ENCODE peak calls at places on chromosomes 7 and 10, in four cellular contexts. W is K562, S is HCT116, G is HepG2. L is an unnamed sample.
A peak's percentile ranks its signal among the peaks of the same experiment; 100 is the strongest.

GRCh38 chr7:105808703-105809590 is 67.5 kb downstream of the ATXN7L1 start:
- DNase-seq in W (peak; percentile 31), G (no peak), S (no peak), L (no peak)

GRCh38 chr10:17047908-17048307 is 81.7 kb downstream of the CUBN start:
- DNase-seq in S (no peak), W (no peak), G (no peak), L (no peak)

GRCh38 chr10:59333731-59334130 is 28.6 kb downstream of the FAM13C start:
- DNase-seq in W (no peak), S (no peak), G (no peak), L (no peak)

GRCh38 chr7:51023547-51023946 is 240.9 kb upstream of the GRB10 start:
- DNase-seq in S (no peak), G (no peak), W (no peak), L (no peak)

GRCh38 chr7:45645141-45645969 is 71.2 kb downstream of the ADCY1 start:
- DNase-seq in W (no peak), G (no peak), S (no peak), L (no peak)

GRCh38 chr7:54811925-54812264 is 52.9 kb upstream of the SEC61G start:
- DNase-seq in G (no peak), W (no peak), S (no peak), L (no peak)

GRCh38 chr7:32034052-32034451 is 36.2 kb downstream of the PDE1C start:
- DNase-seq in S (no peak), G (no peak), W (no peak), L (no peak)

GRCh38 chr7:106170216-106170615 is 58.1 kb upstream of the SYPL1 start:
- DNase-seq in S (no peak), G (no peak), W (no peak), L (no peak)

GRCh38 chr7:120550494-120551048 is 277.6 kb downstream of the KCND2 start:
- DNase-seq in S (no peak), G (no peak), W (no peak), L (no peak)

GRCh38 chr7:156640949-156641485 is 443 bp downstream of the RNF32 start:
- DNase-seq in S (peak; percentile 3), G (no peak), W (peak; percentile 73), L (no peak)

GRCh38 chr7:76294344-76295024 is 8.0 kb upstream of the HSPB1 start:
- DNase-seq in W (peak; percentile 70), G (peak; percentile 65), S (peak; percentile 83), L (no peak)

GRCh38 chr7:44568771-44569560 is 4.7 kb downstream of the DDX56 start:
- DNase-seq in G (no peak), S (no peak), W (no peak), L (no peak)

GRCh38 chr7:18936265-18936664 is 181.2 kb downstream of the TWIST1 start:
- DNase-seq in G (no peak), W (no peak), S (no peak), L (no peak)

GRCh38 chr10:100743626-100744135 is 1.7 kb upstream of the PAX2 start:
- DNase-seq in G (peak; percentile 47), W (peak; percentile 67), S (peak; percentile 80), L (no peak)
- TF ChIP-seq TCF7L2 in G (no peak), W (no peak), S (no peak), L (peak; percentile 20)

DNA sequence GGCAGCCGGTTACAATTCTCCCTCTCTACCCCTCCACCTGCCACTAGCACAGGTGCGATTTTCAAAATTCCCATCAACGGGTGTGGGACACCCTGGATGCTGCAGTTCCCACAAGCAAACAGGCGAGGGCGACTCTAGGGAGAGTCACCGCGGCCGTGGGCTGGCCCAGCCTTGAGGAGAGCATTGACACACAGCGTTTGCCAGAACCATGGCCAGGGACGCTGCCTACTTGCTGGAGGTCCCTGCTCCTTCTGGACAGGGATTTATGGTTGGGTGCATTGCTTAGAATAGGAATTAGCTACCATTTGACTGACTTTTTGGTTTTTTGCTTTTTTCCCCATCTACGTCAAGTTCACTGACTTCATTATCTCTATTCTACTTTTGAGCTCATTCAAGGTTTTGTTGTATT is 19.0 kb upstream of the CLDN4 start:
- DNase-seq in W (peak; percentile 80), S (no peak), G (peak; percentile 54), L (no peak)
- TF ChIP-seq REST in W (no peak), S (no peak), G (peak; percentile 9), L (peak; percentile 69)

DNA sequence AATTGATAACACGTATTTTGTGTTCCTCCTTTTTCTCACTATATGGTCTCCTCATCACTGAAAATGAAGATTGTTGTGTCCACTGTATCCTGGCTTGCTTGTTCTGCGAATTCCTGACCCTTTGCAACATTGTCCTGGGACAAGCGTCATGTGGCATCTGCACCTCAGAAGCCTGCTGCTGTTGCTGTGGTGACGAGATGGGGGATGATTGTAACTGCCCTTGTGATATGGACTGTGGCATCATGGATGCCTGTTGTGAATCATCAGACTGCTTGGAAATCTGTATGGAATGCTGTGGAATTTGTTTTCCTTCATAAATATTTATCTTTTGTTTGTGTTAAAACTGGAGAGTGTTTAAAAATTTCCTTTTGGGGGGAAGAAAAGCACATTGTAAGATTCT is 93.7 kb downstream of the MDFIC start:
- DNase-seq in W (no peak), G (no peak), S (no peak), L (no peak)
- H3K4me3 ChIP-seq in W (no peak overlapping the region), G (no peak overlapping the region), S (no peak overlapping the region), L (no peak overlapping the region)

GRCh38 chr10:125060486-125060850 is 99.9 kb downstream of the CTBP2 start:
- DNase-seq in W (peak; percentile 0), S (no peak), G (no peak), L (no peak)

GRCh38 chr10:125054664-125055273 is 105.6 kb downstream of the CTBP2 start:
- DNase-seq in S (no peak), G (no peak), W (peak; percentile 0), L (no peak)

GRCh38 chr10:125056161-125057132 is 103.9 kb downstream of the CTBP2 start:
- DNase-seq in W (peak; percentile 4), G (no peak), S (no peak), L (no peak)

GRCh38 chr10:125060038-125060437 is 100.3 kb downstream of the CTBP2 start:
- DNase-seq in S (no peak), W (no peak), G (no peak), L (no peak)

DNA sequence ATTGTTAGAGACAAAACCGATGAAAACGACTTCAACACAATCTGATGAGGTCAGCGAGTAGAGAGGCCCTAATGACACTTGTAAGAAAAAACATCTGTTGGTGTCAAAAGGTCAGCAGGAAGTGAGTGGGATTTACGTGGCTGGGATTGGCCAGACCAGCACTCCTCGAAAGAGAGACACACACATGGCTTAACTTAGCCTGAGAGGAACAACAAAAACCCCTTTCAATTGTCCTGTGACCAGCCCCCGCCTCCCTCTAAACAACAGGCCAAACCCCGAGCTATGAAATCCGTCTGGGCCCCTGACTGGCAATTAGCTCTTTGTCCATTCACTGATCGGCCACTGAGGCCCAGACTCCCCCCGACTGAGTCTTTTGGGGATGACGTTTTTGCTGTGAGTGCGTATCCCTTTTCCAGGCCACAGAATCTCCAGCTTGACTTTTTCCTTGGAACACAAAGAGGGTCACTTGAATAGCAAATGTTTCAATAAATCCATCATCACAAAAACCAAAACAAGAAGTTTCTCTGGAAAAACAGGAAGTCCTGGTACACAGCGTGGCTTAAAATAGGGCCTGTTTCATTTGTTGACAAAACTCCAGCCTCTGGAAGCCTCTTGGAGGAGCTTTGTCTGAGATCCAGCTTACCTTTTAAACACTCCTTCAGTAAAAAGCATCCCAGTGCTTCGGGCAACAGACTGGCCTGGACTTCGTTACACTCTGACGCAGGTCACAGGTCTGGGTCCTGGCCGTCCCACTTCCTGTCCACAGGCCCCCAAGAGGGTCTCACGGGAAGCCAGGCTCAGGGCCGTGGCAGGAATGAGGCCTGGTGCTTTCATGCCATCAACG is 103.0 kb downstream of the CTBP2 start:
- DNase-seq in S (no peak), W (peak; percentile 14), G (no peak), L (no peak)
- TF ChIP-seq TCF7L2 in S (no peak), W (no peak), G (no peak), L (no peak)

GRCh38 chr10:73493781-73494180 is 2.0 kb downstream of the PPP3CB start:
- DNase-seq in W (no peak), G (no peak), S (no peak), L (no peak)

GRCh38 chr10:73494877-73495225 is 973 bp downstream of the PPP3CB start:
- DNase-seq in S (no peak), G (no peak), W (peak; percentile 24), L (no peak)

GRCh38 chr10:73494213-73494612 is 1.6 kb downstream of the PPP3CB start:
- DNase-seq in G (no peak), S (no peak), W (no peak), L (no peak)

GRCh38 chr10:73495884-73496674 is at the start of gene PPP3CB:
- DNase-seq in G (peak; percentile 92), W (peak; percentile 97), S (peak; percentile 94), L (peak; percentile 81)

DNA sequence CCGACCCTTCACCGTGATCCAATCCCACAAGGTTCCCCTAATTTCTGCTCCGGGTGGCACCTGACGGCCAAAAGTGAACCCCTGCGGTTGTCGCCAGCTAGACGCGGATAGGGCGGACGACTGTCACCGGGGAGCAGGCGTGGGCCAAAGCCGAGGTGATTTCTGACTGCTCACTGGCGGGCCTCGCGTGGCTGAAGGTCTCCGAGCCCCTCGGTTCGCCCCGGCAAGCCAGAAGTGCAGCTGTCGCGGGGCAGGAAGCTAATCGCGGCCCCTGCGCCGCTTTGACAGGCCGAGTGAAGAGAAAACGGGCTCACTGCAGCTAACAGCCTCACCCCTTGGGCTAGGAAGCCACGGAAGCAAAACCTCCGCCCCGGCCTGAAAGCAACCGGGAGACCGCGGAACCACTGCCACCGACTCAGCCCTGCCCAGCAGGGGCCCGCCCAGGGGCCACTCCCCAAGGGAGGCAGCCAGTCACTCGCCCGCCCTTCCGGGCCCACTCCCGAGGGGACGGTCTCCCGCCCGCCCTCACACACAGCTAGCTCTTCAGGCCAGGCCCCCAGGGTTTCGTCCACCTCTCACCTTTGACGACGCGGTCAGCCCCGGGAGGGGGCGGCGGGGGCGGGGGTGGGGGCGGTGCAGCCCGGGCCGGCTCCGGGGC is 469 bp downstream of the PPP3CB start:
- DNase-seq in S (peak; percentile 77), G (peak; percentile 81), W (peak; percentile 97), L (peak; percentile 58)
- TF ChIP-seq REST in S (no peak), G (no peak), W (peak; percentile 82), L (no peak)

DNA sequence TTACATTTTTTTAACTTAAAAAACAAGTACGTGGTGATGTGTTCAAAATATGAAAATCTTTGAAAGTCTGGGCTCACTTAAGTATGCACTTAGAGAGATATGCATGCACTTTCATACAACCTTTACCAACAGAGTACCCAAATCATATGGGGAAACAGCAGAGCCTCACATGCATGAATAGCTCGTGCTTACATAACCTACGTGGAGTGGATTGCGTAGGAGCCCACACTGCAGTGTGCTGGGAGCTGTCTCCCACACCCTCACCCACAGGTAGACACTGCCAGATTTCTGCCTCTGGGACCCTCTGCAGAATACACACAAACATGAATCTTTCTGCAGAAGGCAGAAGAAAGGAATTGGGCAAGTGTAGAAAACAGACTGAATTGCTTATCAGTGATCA is 581 bp downstream of the CLCN1 start:
- DNase-seq in G (no peak), W (no peak), S (no peak), L (no peak)
- H3K4me3 ChIP-seq in G (no peak overlapping the region), W (no peak overlapping the region), S (no peak overlapping the region), L (no peak overlapping the region)

L was measured in Panc1.